ENCODE peak calls at places on chromosomes 12 and 14, in five cellular contexts. One of them, this sample, is unnamed.

GRCh38 chr12:28709996-28710685 is 438.9 kb upstream of the FAR2 start:
- DNase-seq in SJSA1: peak
- DNase-seq in activated CD8-positive, alpha-beta memory T cell treated with anti-CD3 and anti-CD28 coated beads, Interleukin-2, amount 50 U/mL, for 4 hours: no peak
- DNase-seq in astrocyte of the spinal cord: peak
- DNase-seq in heart right ventricle: no peak
- DNase-seq in this sample: no peak

GRCh38 chr14:49581961-49582210 is 4.3 kb downstream of the RPS29 start:
- DNase-seq in astrocyte of the spinal cord: no peak
- DNase-seq in activated CD8-positive, alpha-beta memory T cell treated with anti-CD3 and anti-CD28 coated beads, Interleukin-2, amount 50 U/mL, for 4 hours: no peak
- DNase-seq in heart right ventricle: no peak
- DNase-seq in SJSA1: no peak
- DNase-seq in this sample: no peak

GRCh38 chr12:119145367-119145766 is 33.4 kb upstream of the HSPB8 start:
- DNase-seq in heart right ventricle: no peak
- DNase-seq in SJSA1: no peak
- DNase-seq in astrocyte of the spinal cord: no peak
- DNase-seq in activated CD8-positive, alpha-beta memory T cell treated with anti-CD3 and anti-CD28 coated beads, Interleukin-2, amount 50 U/mL, for 4 hours: no peak
- DNase-seq in this sample: no peak

GRCh38 chr14:80872645-80873044 is 68.9 kb downstream of the CEP128 start:
- DNase-seq in SJSA1: no peak
- DNase-seq in astrocyte of the spinal cord: no peak
- DNase-seq in heart right ventricle: no peak
- DNase-seq in activated CD8-positive, alpha-beta memory T cell treated with anti-CD3 and anti-CD28 coated beads, Interleukin-2, amount 50 U/mL, for 4 hours: no peak
- DNase-seq in this sample: no peak

GRCh38 chr14:63928744-63929174 is 76.0 kb downstream of the SYNE2 start:
- DNase-seq in activated CD8-positive, alpha-beta memory T cell treated with anti-CD3 and anti-CD28 coated beads, Interleukin-2, amount 50 U/mL, for 4 hours: no peak
- DNase-seq in SJSA1: no peak
- DNase-seq in astrocyte of the spinal cord: no peak
- DNase-seq in heart right ventricle: no peak
- DNase-seq in this sample: no peak

GRCh38 chr14:88269816-88270416 is 53.2 kb downstream of the KCNK10 start:
- DNase-seq in astrocyte of the spinal cord: no peak
- DNase-seq in heart right ventricle: no peak
- DNase-seq in activated CD8-positive, alpha-beta memory T cell treated with anti-CD3 and anti-CD28 coated beads, Interleukin-2, amount 50 U/mL, for 4 hours: no peak
- DNase-seq in SJSA1: no peak
- DNase-seq in this sample: no peak

GRCh38 chr12:75322464-75322863 is 7.7 kb downstream of the CAPS2 start:
- DNase-seq in SJSA1: no peak
- DNase-seq in heart right ventricle: no peak
- DNase-seq in activated CD8-positive, alpha-beta memory T cell treated with anti-CD3 and anti-CD28 coated beads, Interleukin-2, amount 50 U/mL, for 4 hours: no peak
- DNase-seq in astrocyte of the spinal cord: peak
- DNase-seq in this sample: no peak

GRCh38 chr14:21346532-21347135 is 37.2 kb downstream of the SUPT16H start:
- DNase-seq in activated CD8-positive, alpha-beta memory T cell treated with anti-CD3 and anti-CD28 coated beads, Interleukin-2, amount 50 U/mL, for 4 hours: no peak
- DNase-seq in astrocyte of the spinal cord: peak
- DNase-seq in SJSA1: no peak
- DNase-seq in heart right ventricle: no peak
- DNase-seq in this sample: no peak

GRCh38 chr14:22520235-22520634 is 68.8 kb downstream of the DAD1 start:
- DNase-seq in SJSA1: peak
- DNase-seq in activated CD8-positive, alpha-beta memory T cell treated with anti-CD3 and anti-CD28 coated beads, Interleukin-2, amount 50 U/mL, for 4 hours: no peak
- DNase-seq in heart right ventricle: no peak
- DNase-seq in astrocyte of the spinal cord: peak
- DNase-seq in this sample: no peak

GRCh38 chr14:105020815-105021655 is at the start of gene CDCA4:
- DNase-seq in astrocyte of the spinal cord: peak
- DNase-seq in SJSA1: peak
- DNase-seq in heart right ventricle: peak
- DNase-seq in activated CD8-positive, alpha-beta memory T cell treated with anti-CD3 and anti-CD28 coated beads, Interleukin-2, amount 50 U/mL, for 4 hours: peak
- DNase-seq in this sample: peak

GRCh38 chr14:52692248-52692962 is 3.0 kb downstream of the ERO1A start:
- DNase-seq in SJSA1: no peak
- DNase-seq in activated CD8-positive, alpha-beta memory T cell treated with anti-CD3 and anti-CD28 coated beads, Interleukin-2, amount 50 U/mL, for 4 hours: no peak
- DNase-seq in astrocyte of the spinal cord: no peak
- DNase-seq in heart right ventricle: no peak
- DNase-seq in this sample: peak

GRCh38 chr14:92948647-92949046 is 25.7 kb downstream of the CHGA start:
- DNase-seq in activated CD8-positive, alpha-beta memory T cell treated with anti-CD3 and anti-CD28 coated beads, Interleukin-2, amount 50 U/mL, for 4 hours: no peak
- DNase-seq in SJSA1: no peak
- DNase-seq in heart right ventricle: no peak
- DNase-seq in astrocyte of the spinal cord: no peak
- DNase-seq in this sample: no peak

GRCh38 chr14:50524071-50524470 is 8.3 kb downstream of the MAP4K5 start:
- DNase-seq in activated CD8-positive, alpha-beta memory T cell treated with anti-CD3 and anti-CD28 coated beads, Interleukin-2, amount 50 U/mL, for 4 hours: no peak
- DNase-seq in heart right ventricle: no peak
- DNase-seq in SJSA1: no peak
- DNase-seq in astrocyte of the spinal cord: no peak
- DNase-seq in this sample: no peak

GRCh38 chr14:103871596-103872480 is 24.5 kb upstream of the PPP1R13B start:
- DNase-seq in SJSA1: no peak
- DNase-seq in heart right ventricle: peak
- DNase-seq in astrocyte of the spinal cord: no peak
- DNase-seq in activated CD8-positive, alpha-beta memory T cell treated with anti-CD3 and anti-CD28 coated beads, Interleukin-2, amount 50 U/mL, for 4 hours: peak
- DNase-seq in this sample: peak

GRCh38 chr14:85566603-85567002 is 36.7 kb downstream of the FLRT2 start:
- DNase-seq in astrocyte of the spinal cord: peak
- DNase-seq in SJSA1: peak
- DNase-seq in activated CD8-positive, alpha-beta memory T cell treated with anti-CD3 and anti-CD28 coated beads, Interleukin-2, amount 50 U/mL, for 4 hours: no peak
- DNase-seq in heart right ventricle: no peak
- DNase-seq in this sample: no peak

GRCh38 chr14:99472937-99473336 is 7.7 kb downstream of the SETD3 start:
- DNase-seq in SJSA1: no peak
- DNase-seq in heart right ventricle: no peak
- DNase-seq in astrocyte of the spinal cord: no peak
- DNase-seq in activated CD8-positive, alpha-beta memory T cell treated with anti-CD3 and anti-CD28 coated beads, Interleukin-2, amount 50 U/mL, for 4 hours: no peak
- DNase-seq in this sample: no peak

GRCh38 chr12:20716037-20716436 is 20.9 kb downstream of the SLCO1C1 start:
- DNase-seq in SJSA1: no peak
- DNase-seq in activated CD8-positive, alpha-beta memory T cell treated with anti-CD3 and anti-CD28 coated beads, Interleukin-2, amount 50 U/mL, for 4 hours: no peak
- DNase-seq in heart right ventricle: no peak
- DNase-seq in astrocyte of the spinal cord: no peak
- DNase-seq in this sample: no peak

GRCh38 chr12:54525383-54525782 is 24.0 kb upstream of the PDE1B start:
- DNase-seq in SJSA1: no peak
- DNase-seq in activated CD8-positive, alpha-beta memory T cell treated with anti-CD3 and anti-CD28 coated beads, Interleukin-2, amount 50 U/mL, for 4 hours: no peak
- DNase-seq in astrocyte of the spinal cord: no peak
- DNase-seq in heart right ventricle: no peak
- DNase-seq in this sample: no peak

GRCh38 chr14:44963775-44964380 is 1.9 kb downstream of the TOGARAM1 start:
- DNase-seq in activated CD8-positive, alpha-beta memory T cell treated with anti-CD3 and anti-CD28 coated beads, Interleukin-2, amount 50 U/mL, for 4 hours: no peak
- DNase-seq in astrocyte of the spinal cord: no peak
- DNase-seq in SJSA1: no peak
- DNase-seq in heart right ventricle: no peak
- DNase-seq in this sample: no peak

GRCh38 chr12:75177997-75178396 is 31.6 kb downstream of the KCNC2 start:
- DNase-seq in heart right ventricle: no peak
- DNase-seq in astrocyte of the spinal cord: peak
- DNase-seq in activated CD8-positive, alpha-beta memory T cell treated with anti-CD3 and anti-CD28 coated beads, Interleukin-2, amount 50 U/mL, for 4 hours: no peak
- DNase-seq in SJSA1: peak
- DNase-seq in this sample: no peak

GRCh38 chr12:16424531-16424930 is 77.1 kb downstream of the MGST1 start:
- DNase-seq in activated CD8-positive, alpha-beta memory T cell treated with anti-CD3 and anti-CD28 coated beads, Interleukin-2, amount 50 U/mL, for 4 hours: no peak
- DNase-seq in astrocyte of the spinal cord: no peak
- DNase-seq in SJSA1: no peak
- DNase-seq in heart right ventricle: no peak
- DNase-seq in this sample: no peak

GRCh38 chr14:65373671-65374039 is 38.9 kb upstream of the FUT8 start:
- DNase-seq in astrocyte of the spinal cord: no peak
- DNase-seq in SJSA1: no peak
- DNase-seq in activated CD8-positive, alpha-beta memory T cell treated with anti-CD3 and anti-CD28 coated beads, Interleukin-2, amount 50 U/mL, for 4 hours: no peak
- DNase-seq in heart right ventricle: no peak
- DNase-seq in this sample: no peak

GRCh38 chr12:132451172-132451835 is 38.6 kb upstream of the FBRSL1 start:
- DNase-seq in activated CD8-positive, alpha-beta memory T cell treated with anti-CD3 and anti-CD28 coated beads, Interleukin-2, amount 50 U/mL, for 4 hours: no peak
- DNase-seq in astrocyte of the spinal cord: no peak
- DNase-seq in SJSA1: no peak
- DNase-seq in heart right ventricle: no peak
- DNase-seq in this sample: peak

GRCh38 chr12:47753021-47754001 is 5.4 kb downstream of the RAPGEF3 start:
- DNase-seq in SJSA1: peak
- DNase-seq in astrocyte of the spinal cord: no peak
- DNase-seq in activated CD8-positive, alpha-beta memory T cell treated with anti-CD3 and anti-CD28 coated beads, Interleukin-2, amount 50 U/mL, for 4 hours: no peak
- DNase-seq in heart right ventricle: peak
- DNase-seq in this sample: peak

GRCh38 chr12:20028033-20028432 is 340.3 kb upstream of the PDE3A start:
- DNase-seq in SJSA1: no peak
- DNase-seq in astrocyte of the spinal cord: no peak
- DNase-seq in heart right ventricle: no peak
- DNase-seq in activated CD8-positive, alpha-beta memory T cell treated with anti-CD3 and anti-CD28 coated beads, Interleukin-2, amount 50 U/mL, for 4 hours: no peak
- DNase-seq in this sample: no peak

GRCh38 chr14:28300356-28300755 is 466.2 kb upstream of the FOXG1 start:
- DNase-seq in heart right ventricle: no peak
- DNase-seq in SJSA1: no peak
- DNase-seq in astrocyte of the spinal cord: peak
- DNase-seq in activated CD8-positive, alpha-beta memory T cell treated with anti-CD3 and anti-CD28 coated beads, Interleukin-2, amount 50 U/mL, for 4 hours: no peak
- DNase-seq in this sample: no peak

GRCh38 chr14:68458840-68459469 is 333.9 kb downstream of the ZFP36L1 start:
- DNase-seq in heart right ventricle: no peak
- DNase-seq in activated CD8-positive, alpha-beta memory T cell treated with anti-CD3 and anti-CD28 coated beads, Interleukin-2, amount 50 U/mL, for 4 hours: no peak
- DNase-seq in SJSA1: peak
- DNase-seq in astrocyte of the spinal cord: peak
- DNase-seq in this sample: no peak

GRCh38 chr12:122406701-122407154 is 15.7 kb downstream of the CLIP1 start:
- DNase-seq in heart right ventricle: no peak
- DNase-seq in SJSA1: peak
- DNase-seq in activated CD8-positive, alpha-beta memory T cell treated with anti-CD3 and anti-CD28 coated beads, Interleukin-2, amount 50 U/mL, for 4 hours: no peak
- DNase-seq in astrocyte of the spinal cord: peak
- DNase-seq in this sample: no peak

GRCh38 chr14:44531648-44532047 is 24.6 kb upstream of the FSCB start:
- DNase-seq in SJSA1: no peak
- DNase-seq in astrocyte of the spinal cord: no peak
- DNase-seq in activated CD8-positive, alpha-beta memory T cell treated with anti-CD3 and anti-CD28 coated beads, Interleukin-2, amount 50 U/mL, for 4 hours: no peak
- DNase-seq in heart right ventricle: no peak
- DNase-seq in this sample: no peak

GRCh38 chr12:110316861-110317260 is 35.8 kb downstream of the ATP2A2 start:
- DNase-seq in heart right ventricle: no peak
- DNase-seq in astrocyte of the spinal cord: peak
- DNase-seq in SJSA1: peak
- DNase-seq in activated CD8-positive, alpha-beta memory T cell treated with anti-CD3 and anti-CD28 coated beads, Interleukin-2, amount 50 U/mL, for 4 hours: no peak
- DNase-seq in this sample: no peak

GRCh38 chr12:111761099-111761498 is 5.6 kb upstream of the ALDH2 start:
- DNase-seq in activated CD8-positive, alpha-beta memory T cell treated with anti-CD3 and anti-CD28 coated beads, Interleukin-2, amount 50 U/mL, for 4 hours: no peak
- DNase-seq in SJSA1: no peak
- DNase-seq in astrocyte of the spinal cord: no peak
- DNase-seq in heart right ventricle: no peak
- DNase-seq in this sample: peak

GRCh38 chr12:45663452-45663851 is 66.1 kb upstream of the ARID2 start:
- DNase-seq in heart right ventricle: no peak
- DNase-seq in SJSA1: no peak
- DNase-seq in activated CD8-positive, alpha-beta memory T cell treated with anti-CD3 and anti-CD28 coated beads, Interleukin-2, amount 50 U/mL, for 4 hours: no peak
- DNase-seq in astrocyte of the spinal cord: no peak
- DNase-seq in this sample: no peak

GRCh38 chr12:51592034-51592705 is 1.1 kb downstream of the SCN8A start:
- DNase-seq in SJSA1: peak
- DNase-seq in activated CD8-positive, alpha-beta memory T cell treated with anti-CD3 and anti-CD28 coated beads, Interleukin-2, amount 50 U/mL, for 4 hours: no peak
- DNase-seq in heart right ventricle: no peak
- DNase-seq in astrocyte of the spinal cord: peak
- DNase-seq in this sample: no peak

GRCh38 chr12:2161478-2161877 is 108.7 kb downstream of the CACNA1C start:
- DNase-seq in heart right ventricle: peak
- DNase-seq in activated CD8-positive, alpha-beta memory T cell treated with anti-CD3 and anti-CD28 coated beads, Interleukin-2, amount 50 U/mL, for 4 hours: no peak
- DNase-seq in SJSA1: no peak
- DNase-seq in astrocyte of the spinal cord: peak
- DNase-seq in this sample: no peak

GRCh38 chr14:95463173-95463901 is 53.1 kb downstream of the SYNE3 start:
- DNase-seq in heart right ventricle: no peak
- DNase-seq in activated CD8-positive, alpha-beta memory T cell treated with anti-CD3 and anti-CD28 coated beads, Interleukin-2, amount 50 U/mL, for 4 hours: no peak
- DNase-seq in SJSA1: no peak
- DNase-seq in astrocyte of the spinal cord: no peak
- DNase-seq in this sample: peak

GRCh38 chr12:639566-639965 is 23.7 kb downstream of the NINJ2 start:
- DNase-seq in SJSA1: no peak
- DNase-seq in activated CD8-positive, alpha-beta memory T cell treated with anti-CD3 and anti-CD28 coated beads, Interleukin-2, amount 50 U/mL, for 4 hours: no peak
- DNase-seq in heart right ventricle: no peak
- DNase-seq in astrocyte of the spinal cord: no peak
- DNase-seq in this sample: no peak

GRCh38 chr12:50101663-50102062 is 2.1 kb upstream of the GPD1 start:
- DNase-seq in SJSA1: no peak
- DNase-seq in activated CD8-positive, alpha-beta memory T cell treated with anti-CD3 and anti-CD28 coated beads, Interleukin-2, amount 50 U/mL, for 4 hours: no peak
- DNase-seq in astrocyte of the spinal cord: peak
- DNase-seq in heart right ventricle: no peak
- DNase-seq in this sample: no peak

GRCh38 chr14:24367506-24368214 is at the start of gene NFATC4:
- DNase-seq in activated CD8-positive, alpha-beta memory T cell treated with anti-CD3 and anti-CD28 coated beads, Interleukin-2, amount 50 U/mL, for 4 hours: no peak
- DNase-seq in astrocyte of the spinal cord: peak
- DNase-seq in heart right ventricle: peak
- DNase-seq in SJSA1: peak
- DNase-seq in this sample: peak

GRCh38 chr12:103679771-103680170 is 92.7 kb downstream of the STAB2 start:
- DNase-seq in activated CD8-positive, alpha-beta memory T cell treated with anti-CD3 and anti-CD28 coated beads, Interleukin-2, amount 50 U/mL, for 4 hours: no peak
- DNase-seq in astrocyte of the spinal cord: no peak
- DNase-seq in heart right ventricle: no peak
- DNase-seq in SJSA1: no peak
- DNase-seq in this sample: no peak